ENCODE peak calls at places on chromosomes 3 and 15, in seven cellular contexts. X is GM10248; B is activated CD4-positive, alpha-beta T cell treated with anti-CD3 and anti-CD28 coated beads, Interleukin-2, amount 50 U/mL, for 1 hour; I is colonic mucosa; P is HS-27A; C is cardiac muscle cell; H is GM13976. O is an unnamed sample.

GRCh38 chr15:63551400-63551799 is 45.8 kb upstream of the FBXL22 start:
- DNase-seq in X (no peak), B (no peak), I (no peak), P (no peak), C (no peak), H (no peak), O (no peak)

GRCh38 chr3:143529018-143529478 is 319.2 kb downstream of the SLC9A9 start:
- DNase-seq in X (peak; percentile 24), B (no peak), I (no peak), P (no peak), C (no peak), H (no peak), O (no peak)

GRCh38 chr3:172096881-172097420 is 57.6 kb downstream of the FNDC3B start:
- DNase-seq in X (no peak), B (no peak), I (peak; percentile 60), P (no peak), C (peak; percentile 36), H (no peak), O (no peak)

GRCh38 chr3:134640872-134641470 is 9.9 kb downstream of the KY start:
- DNase-seq in X (no peak), B (no peak), I (peak; percentile 22), P (no peak), C (peak; percentile 50), H (no peak), O (peak; percentile 69)

GRCh38 chr3:46097691-46098241 is 70.5 kb upstream of the XCR1 start:
- DNase-seq in X (peak; percentile 45), B (no peak), I (no peak), P (no peak), C (no peak), H (peak; percentile 47), O (no peak)

GRCh38 chr3:73625124-73625665 is 454 bp upstream of the PDZRN3 start:
- DNase-seq in X (no peak), B (no peak), I (peak; percentile 34), P (peak; percentile 31), C (peak; percentile 83), H (peak; percentile 10), O (peak; percentile 83)

GRCh38 chr15:32873292-32874114 is 155.7 kb downstream of the GREM1 start:
- DNase-seq in X (no peak), B (no peak), I (no peak), P (no peak), C (no peak), H (no peak), O (peak; percentile 74)

GRCh38 chr3:151707216-151707615 is 26.5 kb upstream of the AADACL2 start:
- DNase-seq in X (no peak), B (no peak), I (no peak), P (no peak), C (no peak), H (no peak), O (no peak)

GRCh38 chr3:24704496-24704895 is 209.8 kb upstream of the THRB start:
- DNase-seq in X (no peak), B (no peak), I (no peak), P (peak; percentile 69), C (no peak), H (no peak), O (no peak)

GRCh38 chr15:70247281-70247680 is 149.6 kb upstream of the TLE3 start:
- DNase-seq in X (no peak), B (no peak), I (no peak), P (no peak), C (no peak), H (no peak), O (no peak)

GRCh38 chr3:126618021-126618420 is 36.9 kb downstream of the TXNRD3 start:
- DNase-seq in X (no peak), B (no peak), I (no peak), P (no peak), C (no peak), H (no peak), O (no peak)

GRCh38 chr15:48759921-48760320 is 50.9 kb downstream of the CEP152 start:
- DNase-seq in X (no peak), B (no peak), I (no peak), P (no peak), C (no peak), H (no peak), O (no peak)

GRCh38 chr3:130707914-130708601 is 38.6 kb downstream of the PIK3R4 start:
- DNase-seq in X (no peak), B (no peak), I (no peak), P (no peak), C (no peak), H (no peak), O (no peak)

GRCh38 chr15:29880341-29880740 is 58.1 kb upstream of the TJP1 start:
- DNase-seq in X (no peak), B (no peak), I (no peak), P (no peak), C (no peak), H (no peak), O (no peak)

GRCh38 chr3:52527732-52528595 is 5.7 kb downstream of the NT5DC2 start:
- DNase-seq in X (no peak), B (no peak), I (no peak), P (no peak), C (no peak), H (no peak), O (no peak)

GRCh38 chr3:61237858-61238257 is 13.4 kb downstream of the FHIT start:
- DNase-seq in X (no peak), B (no peak), I (no peak), P (no peak), C (no peak), H (no peak), O (no peak)

GRCh38 chr15:48538941-48539340 is 106.6 kb downstream of the FBN1 start:
- DNase-seq in X (no peak), B (no peak), I (no peak), P (no peak), C (no peak), H (no peak), O (no peak)

GRCh38 chr3:127655641-127656040 is 17.1 kb upstream of the ABTB1 start:
- DNase-seq in X (no peak), B (no peak), I (no peak), P (peak; percentile 26), C (peak; percentile 15), H (no peak), O (no peak)

GRCh38 chr3:104032283-104032682 is 1334.4 kb upstream of the ALCAM start:
- DNase-seq in X (no peak), B (no peak), I (no peak), P (no peak), C (peak; percentile 4), H (no peak), O (no peak)

GRCh38 chr3:27554706-27555105 is 70.5 kb upstream of the SLC4A7 start:
- DNase-seq in X (no peak), B (no peak), I (no peak), P (no peak), C (no peak), H (no peak), O (no peak)

GRCh38 chr15:77980094-77980493 is 97.4 kb downstream of the TBC1D2B start:
- DNase-seq in X (no peak), B (no peak), I (no peak), P (no peak), C (no peak), H (no peak), O (no peak)

GRCh38 chr15:92394327-92395175 is 870 bp downstream of the ST8SIA2 start:
- DNase-seq in X (no peak), B (no peak), I (no peak), P (no peak), C (peak; percentile 55), H (peak; percentile 22), O (peak; percentile 92)

GRCh38 chr15:96564546-96564945 is 234.0 kb downstream of the NR2F2 start:
- DNase-seq in X (no peak), B (no peak), I (no peak), P (no peak), C (no peak), H (no peak), O (no peak)